ENCODE peak calls at places on chromosome 3, in seven cellular contexts. H is ovary; N is tibial artery; M is adrenal gland; L is upper lobe of right lung; Q is transverse colon; Y is CD4-positive, CD25-positive, alpha-beta regulatory T cell. K is an unnamed sample.

GRCh38 chr3:44805960-44806359 is 44.4 kb downstream of the KIF15 start:
- DNase-seq in H (no peak), N (no peak), M (no peak), L (no peak), Q (no peak), Y (no peak), K (no peak)

GRCh38 chr3:187368765-187369450 is 723 bp downstream of the RTP4 start:
- DNase-seq in H (no peak), N (no peak), M (no peak), L (no peak), Q (no peak), Y (no peak), K (no peak)

GRCh38 chr3:192422998-192423349 is 304.4 kb downstream of the FGF12 start:
- DNase-seq in H (no peak), N (no peak), M (no peak), L (no peak), Q (no peak), Y (no peak), K (no peak)

GRCh38 chr3:175948041-175948440 is 1088.9 kb downstream of the NAALADL2 start:
- DNase-seq in H (no peak), N (no peak), M (no peak), L (no peak), Q (no peak), Y (no peak), K (no peak)

GRCh38 chr3:195004512-195005250 is 266.3 kb downstream of the XXYLT1 start:
- DNase-seq in H (no peak), N (no peak), M (peak; percentile 2), L (peak; percentile 35), Q (no peak), Y (no peak), K (no peak)

GRCh38 chr3:56792201-56792600 is 9.5 kb downstream of the ARHGEF3 start:
- DNase-seq in H (peak; percentile 71), N (no peak), M (no peak), L (no peak), Q (no peak), Y (no peak), K (no peak)

GRCh38 chr3:40921251-40921650 is 278.1 kb upstream of the CTNNB1 start:
- DNase-seq in H (no peak), N (no peak), M (no peak), L (no peak), Q (no peak), Y (no peak), K (no peak)

GRCh38 chr3:25556504-25556903 is 108.2 kb downstream of the TOP2B start:
- DNase-seq in H (no peak), N (no peak), M (no peak), L (no peak), Q (no peak), Y (no peak), K (no peak)

GRCh38 chr3:33941804-33942203 is 143.4 kb downstream of the PDCD6IP start:
- DNase-seq in H (no peak), N (no peak), M (no peak), L (no peak), Q (no peak), Y (no peak), K (no peak)

GRCh38 chr3:68007621-68008226 is 353.3 kb upstream of the SUCLG2 start:
- DNase-seq in H (no peak), N (no peak), M (peak; percentile 13), L (no peak), Q (no peak), Y (no peak), K (no peak)

GRCh38 chr3:42161050-42161935 is 70.1 kb downstream of the TRAK1 start:
- DNase-seq in H (no peak), N (no peak), M (no peak), L (no peak), Q (no peak), Y (no peak), K (no peak)

GRCh38 chr3:113496924-113497323 is 18.0 kb downstream of the SPICE1 start:
- DNase-seq in H (no peak), N (no peak), M (no peak), L (no peak), Q (no peak), Y (no peak), K (no peak)

GRCh38 chr3:155643581-155644165 is 101.2 kb downstream of the PLCH1 start:
- DNase-seq in H (no peak), N (no peak), M (no peak), L (no peak), Q (no peak), Y (no peak), K (no peak)

GRCh38 chr3:149377408-149378111 is at the start of gene TM4SF1:
- DNase-seq in H (peak; percentile 66), N (peak; percentile 69), M (peak; percentile 17), L (peak; percentile 67), Q (peak; percentile 57), Y (no peak), K (peak; percentile 47)

GRCh38 chr3:150242220-150242938 is 165.7 kb upstream of the TSC22D2 start:
- DNase-seq in H (no peak), N (no peak), M (no peak), L (no peak), Q (no peak), Y (no peak), K (no peak)

GRCh38 chr3:124965413-124965812 is 30.9 kb upstream of the MUC13 start:
- DNase-seq in H (no peak), N (no peak), M (no peak), L (no peak), Q (no peak), Y (no peak), K (no peak)

GRCh38 chr3:169118666-169119370 is 544.7 kb downstream of the MECOM start:
- DNase-seq in H (no peak), N (no peak), M (no peak), L (no peak), Q (no peak), Y (no peak), K (no peak)

GRCh38 chr3:138186803-138187295 is 252 bp upstream of the ARMC8 start:
- DNase-seq in H (peak; percentile 89), N (peak; percentile 88), M (peak; percentile 90), L (peak; percentile 96), Q (peak; percentile 94), Y (peak; percentile 83), K (peak; percentile 91)

GRCh38 chr3:134072881-134073582 is 43.3 kb upstream of the SLCO2A1 start:
- DNase-seq in H (no peak), N (no peak), M (no peak), L (no peak), Q (no peak), Y (no peak), K (no peak)

GRCh38 chr3:43732747-43733425 is 42.1 kb downstream of the ABHD5 start:
- DNase-seq in H (no peak), N (no peak), M (no peak), L (no peak), Q (no peak), Y (no peak), K (no peak)

GRCh38 chr3:169116056-169116693 is 547.3 kb downstream of the MECOM start:
- DNase-seq in H (no peak), N (no peak), M (no peak), L (no peak), Q (no peak), Y (no peak), K (no peak)

DNA sequence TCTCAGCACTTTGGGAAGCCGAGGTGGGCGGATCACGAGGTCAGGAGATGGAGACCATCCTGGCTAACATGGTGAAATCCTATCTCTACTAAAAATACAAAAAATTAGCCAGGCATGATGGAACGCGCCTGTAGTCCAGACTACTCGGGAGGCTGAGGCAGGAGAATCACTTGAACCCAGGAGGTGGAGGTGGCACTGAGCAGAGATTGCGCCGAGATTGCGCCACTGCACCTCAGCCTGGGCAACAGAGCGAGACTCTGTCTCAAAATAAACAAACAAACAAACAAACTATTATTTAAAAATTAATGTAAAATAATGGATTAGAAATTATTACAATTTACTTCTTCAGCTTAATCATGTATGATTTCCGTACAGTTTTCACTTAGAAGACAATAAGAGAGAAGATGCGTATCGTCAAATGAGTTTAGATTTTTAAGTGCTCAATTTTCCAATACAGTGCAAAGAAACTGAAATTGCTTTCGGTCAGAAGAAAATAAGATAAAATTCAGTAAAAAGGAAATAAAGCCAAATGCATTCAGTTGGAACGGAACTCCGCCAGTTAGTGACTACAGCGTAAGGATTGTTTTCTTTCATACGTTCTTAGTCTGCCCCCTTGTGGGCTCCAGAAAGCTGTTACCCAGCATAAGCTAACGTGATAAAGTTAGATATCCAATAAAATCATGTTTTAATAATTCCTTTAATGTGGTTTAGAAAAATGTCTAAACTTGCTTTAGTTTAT is 24.8 kb downstream of the AADAC start:
- DNase-seq in H (peak; percentile 70), N (peak; percentile 29), M (peak; percentile 67), L (no peak), Q (peak; percentile 43), Y (no peak), K (no peak)
- H3K4me3 ChIP-seq in H (peak overlapping the region; percentile 8), N (peak overlapping the region; percentile 32), M (no peak overlapping the region), L (peak overlapping the region; percentile 19), Q (no peak overlapping the region), Y (no peak overlapping the region), K (no peak overlapping the region)

GRCh38 chr3:32113981-32114566 is 7.7 kb downstream of the GPD1L start:
- DNase-seq in H (no peak), N (no peak), M (no peak), L (no peak), Q (no peak), Y (no peak), K (no peak)
- H3K27ac ChIP-seq in H (no peak overlapping the region), N (no peak overlapping the region), M (no peak overlapping the region), L (peak overlapping the region; percentile 34), Q (no peak overlapping the region), Y (peak overlapping the region; percentile 78), K (no peak overlapping the region)

DNA sequence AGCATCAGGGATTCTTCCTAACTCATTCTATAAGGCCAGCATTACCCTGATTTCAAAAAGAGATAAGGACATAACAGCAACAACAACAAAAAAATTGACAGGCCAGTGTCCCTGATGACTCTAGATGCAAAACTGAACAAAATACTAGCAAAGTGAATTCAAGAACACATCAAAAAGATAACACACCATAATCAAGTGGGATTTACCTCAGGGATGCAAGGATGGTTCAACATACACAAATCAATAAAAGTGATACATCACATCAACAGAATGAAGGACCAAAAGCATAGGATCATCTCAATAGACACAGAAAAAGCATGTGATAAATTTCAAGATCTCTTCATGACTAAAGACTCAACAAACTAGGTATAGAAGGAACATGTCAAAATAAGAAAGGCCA is 119.6 kb downstream of the STT3B start:
- DNase-seq in H (no peak), N (no peak), M (no peak), L (no peak), Q (no peak), Y (no peak), K (no peak)
- H3K9me3 ChIP-seq in H (no peaks in the 10 kb centered on the region), N (peaks cover 77% of the 10 kb centered on the region), M (peaks cover 52% of the 10 kb centered on the region), L (peaks cover 45% of the 10 kb centered on the region), Q (peaks cover 62% of the 10 kb centered on the region), Y (peaks cover 93% of the 10 kb centered on the region), K (no peaks in the 10 kb centered on the region)

GRCh38 chr3:46680298-46680826 is 13.1 kb downstream of the ALS2CL start:
- DNase-seq in H (no peak), N (no peak), M (no peak), L (no peak), Q (no peak), Y (no peak), K (no peak)

GRCh38 chr3:46679681-46680080 is 13.8 kb downstream of the ALS2CL start:
- DNase-seq in H (no peak), N (no peak), M (no peak), L (no peak), Q (no peak), Y (no peak), K (no peak)

GRCh38 chr3:46682974-46683373 is 10.5 kb downstream of the ALS2CL start:
- DNase-seq in H (no peak), N (no peak), M (no peak), L (no peak), Q (no peak), Y (no peak), K (no peak)

GRCh38 chr3:46681387-46681786 is 12.1 kb downstream of the ALS2CL start:
- DNase-seq in H (no peak), N (no peak), M (no peak), L (no peak), Q (no peak), Y (no peak), K (no peak)

GRCh38 chr3:46682156-46682555 is 11.3 kb downstream of the ALS2CL start:
- DNase-seq in H (no peak), N (no peak), M (no peak), L (no peak), Q (no peak), Y (no peak), K (no peak)
- H3K4me3 ChIP-seq in H (no peak overlapping the region), N (no peak overlapping the region), M (no peak overlapping the region), L (no peak overlapping the region), Q (no peak overlapping the region), Y (no peak overlapping the region), K (no peak overlapping the region)